ENCODE peak calls at places on chromosomes 4 and X, in four cellular contexts. W, B, E and Z are unnamed samples.
A peak's percentile ranks its signal among the peaks of the same experiment; 100 is the strongest.

GRCh38 chr4:158450741-158451140 is 70.9 kb upstream of the RXFP1 start:
- DNase-seq in E (no peak), W (no peak), B (no peak), Z (no peak)

GRCh38 chrX:37302569-37302968 is 46.6 kb upstream of the PRRG1 start:
- DNase-seq in W (no peak), E (no peak), B (peak; percentile 10), Z (no peak)

GRCh38 chr4:107392380-107392779 is 327.7 kb downstream of the PAPSS1 start:
- DNase-seq in E (no peak), W (no peak), B (no peak), Z (no peak)

GRCh38 chr4:94595880-94596483 is 144.2 kb downstream of the PDLIM5 start:
- DNase-seq in E (peak; percentile 42), W (peak; percentile 8), B (peak; percentile 32), Z (peak; percentile 27)

GRCh38 chr4:19478791-19479190 is 772.9 kb upstream of the SLIT2 start:
- DNase-seq in W (no peak), B (no peak), E (no peak), Z (no peak)

GRCh38 chr4:29966386-29966785 is 753.8 kb upstream of the PCDH7 start:
- DNase-seq in W (no peak), E (no peak), B (no peak), Z (no peak)

GRCh38 chr4:102787096-102787867 is 26.5 kb upstream of the MANBA start:
- DNase-seq in W (no peak), E (no peak), B (peak; percentile 19), Z (no peak)

GRCh38 chrX:12548746-12549145 is 242.5 kb upstream of the PRPS2 start:
- DNase-seq in B (no peak), W (no peak), E (no peak), Z (no peak)

GRCh38 chr4:2068198-2068470 is 9.0 kb downstream of the NAT8L start:
- DNase-seq in E (no peak), B (no peak), W (no peak), Z (no peak)

GRCh38 chr4:101102114-101102752 is 245.1 kb downstream of the PPP3CA start:
- DNase-seq in W (no peak), B (no peak), E (peak; percentile 27), Z (no peak)

GRCh38 chr4:173051697-173052096 is 116.9 kb upstream of the GALNT7 start:
- DNase-seq in E (no peak), W (no peak), B (no peak), Z (no peak)

GRCh38 chr4:81180916-81181315 is 34.1 kb downstream of the PRKG2 start:
- DNase-seq in B (no peak), E (no peak), W (no peak), Z (no peak)

GRCh38 chr4:373062-373839 is 35.6 kb downstream of the ZNF141 start:
- DNase-seq in B (no peak), E (no peak), W (no peak), Z (no peak)

GRCh38 chrX:18676470-18676869 is 4.6 kb upstream of the RS1 start:
- DNase-seq in E (peak; percentile 41), B (no peak), W (no peak), Z (no peak)

GRCh38 chr4:107392951-107393350 is 327.1 kb downstream of the PAPSS1 start:
- DNase-seq in E (peak; percentile 30), W (no peak), B (no peak), Z (no peak)

GRCh38 chr4:157459789-157460188 is 239.3 kb downstream of the GRIA2 start:
- DNase-seq in B (no peak), E (no peak), W (no peak), Z (no peak)

GRCh38 chr4:38386654-38387188 is 277.3 kb upstream of the KLF3 start:
- DNase-seq in E (no peak), B (no peak), W (no peak), Z (no peak)

GRCh38 chr4:122612540-122612939 is 8.3 kb downstream of the IL21 start:
- DNase-seq in B (no peak), W (no peak), E (no peak), Z (no peak)

GRCh38 chrX:45517090-45517973 is 316.7 kb upstream of the DIPK2B start:
- DNase-seq in W (no peak), B (peak; percentile 40), E (no peak), Z (no peak)

GRCh38 chr4:159142254-159142653 is 39.4 kb downstream of the RAPGEF2 start:
- DNase-seq in E (no peak), B (no peak), W (no peak), Z (no peak)

GRCh38 chr4:181822005-181822375 is 421.2 kb upstream of the TENM3 start:
- DNase-seq in B (no peak), W (no peak), E (peak; percentile 23), Z (no peak)

GRCh38 chrX:11591712-11592351 is 73.9 kb downstream of the ARHGAP6 start:
- DNase-seq in B (no peak), E (no peak), W (no peak), Z (no peak)

GRCh38 chrX:24178441-24178840 is 28.9 kb downstream of the ZFX start:
- DNase-seq in E (no peak), B (no peak), W (no peak), Z (no peak)

GRCh38 chr4:74874785-74875367 is 58.0 kb upstream of the PARM1 start:
- DNase-seq in W (peak; percentile 20), B (peak; percentile 73), E (peak; percentile 17), Z (peak; percentile 45)

GRCh38 chrX:150683536-150684146 is 9.6 kb upstream of the MTMR1 start:
- DNase-seq in B (peak; percentile 12), E (peak; percentile 43), W (no peak), Z (no peak)

DNA sequence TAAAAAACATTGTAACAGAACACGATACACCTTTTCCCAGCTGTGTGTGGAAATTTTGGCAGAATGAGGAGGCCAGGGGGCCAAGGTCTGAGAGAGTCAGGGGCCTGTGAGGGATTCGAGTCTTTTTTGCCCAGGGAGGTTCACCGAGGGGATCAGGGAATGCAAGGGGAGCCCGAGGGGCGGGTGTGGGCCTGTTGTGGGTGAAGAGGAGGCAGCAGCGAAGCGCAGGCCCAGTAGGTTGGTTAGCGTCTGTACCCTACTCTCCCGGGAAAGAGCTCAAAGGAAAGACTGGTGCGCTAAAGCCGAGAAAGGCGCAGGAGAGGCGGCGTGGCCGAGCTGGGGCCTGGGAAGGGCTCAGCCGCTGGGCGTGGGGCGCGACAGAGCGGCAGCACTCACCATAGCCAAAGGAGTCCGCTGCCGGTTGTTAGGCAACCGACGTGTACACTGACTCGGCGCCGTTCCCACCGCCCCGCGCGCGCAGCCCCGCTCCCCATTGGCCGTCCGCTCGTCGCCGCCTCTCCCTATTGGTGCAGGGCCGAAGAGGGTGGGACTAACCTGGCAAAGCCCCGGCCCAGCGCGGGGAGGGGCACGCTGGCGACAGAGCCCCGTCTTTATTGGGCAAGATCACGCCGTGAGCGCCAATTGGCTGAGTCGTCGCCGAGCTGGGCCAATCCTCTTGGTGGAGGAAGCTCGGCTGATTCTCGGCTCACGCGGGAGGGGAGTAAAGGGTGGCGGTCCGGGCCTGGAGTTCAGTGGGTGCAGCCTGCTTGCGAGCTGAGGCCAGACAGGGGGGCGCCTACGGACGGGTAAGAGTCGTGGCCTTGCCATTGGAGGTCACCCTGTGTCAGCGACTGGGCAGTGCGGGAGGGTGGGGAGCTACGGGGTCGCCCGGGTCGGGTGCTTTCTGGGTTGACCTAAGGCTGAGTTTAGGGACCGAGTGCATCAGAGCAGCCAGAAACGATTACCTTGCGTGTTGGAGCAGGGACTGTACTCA is at the start of the genes CETN2 and NSDHL:
- DNase-seq in E (peak; percentile 99), W (peak; percentile 80), B (peak; percentile 86), Z (peak; percentile 89)
- TF ChIP-seq REST in E (no peak), W (no peak), B (no peak), Z (no peak)

DNA sequence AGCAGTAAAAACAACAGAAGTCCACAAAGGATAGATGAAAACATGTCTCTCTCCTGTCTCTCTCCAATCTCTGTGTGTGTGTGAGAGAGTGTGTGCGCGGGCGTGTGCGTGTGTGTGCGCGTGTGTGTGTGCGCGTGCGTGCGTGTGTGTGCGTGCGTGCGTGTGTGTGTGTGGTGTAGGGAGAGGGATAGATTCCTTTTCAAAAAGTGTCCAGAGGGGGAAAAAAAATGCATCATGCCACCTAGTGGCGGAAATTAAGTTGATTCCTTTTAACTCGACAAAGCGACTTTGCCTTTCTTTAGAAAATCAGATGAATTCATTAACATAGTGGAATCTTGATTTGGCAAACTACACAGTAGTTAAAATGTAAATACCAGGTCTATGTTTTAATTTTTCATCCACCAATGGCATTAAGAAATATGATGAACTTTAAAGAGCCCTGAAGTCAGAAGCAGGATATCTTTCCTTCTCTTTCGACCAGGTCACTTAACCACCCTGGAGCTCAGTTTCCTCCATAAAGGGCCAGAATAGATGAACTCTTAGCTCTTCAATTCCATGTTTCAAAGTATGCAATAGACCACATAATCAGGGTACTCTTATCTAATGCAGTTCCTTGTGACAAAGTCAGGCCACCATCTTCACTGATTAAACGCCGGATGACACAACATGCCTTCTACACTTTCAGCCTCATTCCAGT is 162.9 kb downstream of the FBXO8 start:
- DNase-seq in B (peak; percentile 66), E (peak; percentile 69), W (no peak), Z (peak; percentile 12)
- H3K4me3 ChIP-seq in B (peak overlapping the region; percentile 11), E (peak overlapping the region; percentile 40), W (no peak overlapping the region), Z (peak overlapping the region; percentile 30)

GRCh38 chrX:20116087-20116574 is 576 bp downstream of the MAP7D2 start:
- DNase-seq in B (no peak), W (no peak), E (peak; percentile 64), Z (no peak)

GRCh38 chrX:20118065-20118824 is 1.5 kb upstream of the MAP7D2 start:
- DNase-seq in E (no peak), W (no peak), B (no peak), Z (no peak)

GRCh38 chrX:20112022-20112421 is 4.7 kb downstream of the MAP7D2 start:
- DNase-seq in B (no peak), E (no peak), W (no peak), Z (no peak)

DNA sequence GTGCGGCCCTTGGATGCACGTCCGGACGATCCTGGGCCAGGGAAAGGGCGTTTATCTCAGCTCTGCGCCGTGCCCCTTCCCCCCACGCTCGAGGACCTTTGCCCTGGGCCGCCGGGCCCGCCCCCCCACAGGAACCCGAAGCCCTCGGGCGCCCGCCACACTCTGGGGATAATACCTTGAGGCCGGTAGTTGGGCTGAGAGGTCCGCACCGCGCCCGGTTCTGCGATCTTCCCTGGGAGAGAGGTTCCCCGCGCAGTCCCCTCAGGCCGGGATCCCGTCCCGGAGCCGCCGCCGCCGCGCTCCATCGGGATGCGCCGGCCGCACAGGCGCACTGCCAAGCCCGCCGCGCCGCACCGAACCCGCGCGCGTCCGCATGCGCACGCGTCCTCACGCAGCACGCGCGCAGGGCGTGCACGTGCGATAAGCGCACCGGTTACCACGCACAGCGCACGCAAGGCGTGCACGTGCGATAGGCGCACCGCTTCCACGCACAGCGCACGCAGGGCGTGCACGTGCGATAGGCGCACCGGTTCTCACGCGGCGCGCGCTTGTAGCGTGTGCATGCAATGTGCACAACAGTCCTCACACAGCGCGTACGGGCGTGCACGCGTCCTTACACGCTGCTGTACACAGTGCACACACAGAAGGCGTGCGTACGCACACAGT is at the start of gene MAP7D2:
- DNase-seq in E (peak; percentile 78), B (no peak), W (no peak), Z (no peak)
- TF ChIP-seq SIN3A in E (no peak), B (no peak), W (no peak), Z (no peak)

GRCh38 chrX:103628386-103629290 is at the start of gene TCEAL1:
- DNase-seq in E (peak; percentile 52), B (no peak), W (no peak), Z (no peak)
- TF ChIP-seq REST in E (no peak), B (no peak), W (no peak), Z (no peak)

GRCh38 chr4:105896461-105896939 is 1.2 kb downstream of the NPNT start:
- DNase-seq in E (no peak), B (no peak), W (no peak), Z (no peak)
- H3K4me3 ChIP-seq in E (peak overlapping the region; percentile 39), B (peak overlapping the region; percentile 69), W (peak overlapping the region; percentile 75), Z (peak overlapping the region; percentile 25)